ENCODE peak calls at places on chromosomes 12 and 14, in nine cellular contexts. One of them, this sample, is unnamed.

GRCh38 chr14:105392161-105393090 is 5.9 kb upstream of the TEX22 start:
- DNase-seq in A549: no peak
- DNase-seq in HCT116: no peak
- DNase-seq in tibial nerve: no peak
- DNase-seq in lower leg skin: no peak
- DNase-seq in breast epithelium: no peak
- DNase-seq in transverse colon: no peak
- DNase-seq in adrenal gland: no peak
- DNase-seq in body of pancreas: no peak
- DNase-seq in this sample: no peak

GRCh38 chr12:127957001-127957660 is 309.8 kb upstream of the TMEM132C start:
- DNase-seq in A549: no peak
- DNase-seq in HCT116: no peak
- DNase-seq in tibial nerve: no peak
- DNase-seq in lower leg skin: no peak
- DNase-seq in breast epithelium: no peak
- DNase-seq in transverse colon: no peak
- DNase-seq in adrenal gland: no peak
- DNase-seq in body of pancreas: no peak
- DNase-seq in this sample: peak; percentile 25

GRCh38 chr12:46364777-46365580 is 7.6 kb downstream of the SLC38A2 start:
- DNase-seq in A549: peak; percentile 53
- DNase-seq in HCT116: no peak
- DNase-seq in tibial nerve: peak; percentile 73
- DNase-seq in lower leg skin: no peak
- DNase-seq in breast epithelium: no peak
- DNase-seq in transverse colon: peak; percentile 71
- DNase-seq in adrenal gland: peak; percentile 82
- DNase-seq in body of pancreas: peak; percentile 86
- DNase-seq in this sample: no peak

GRCh38 chr12:31406345-31406744 is 80.4 kb upstream of the SINHCAF start:
- DNase-seq in A549: no peak
- DNase-seq in HCT116: no peak
- DNase-seq in tibial nerve: no peak
- DNase-seq in lower leg skin: no peak
- DNase-seq in breast epithelium: no peak
- DNase-seq in transverse colon: no peak
- DNase-seq in adrenal gland: no peak
- DNase-seq in body of pancreas: no peak
- DNase-seq in this sample: no peak

GRCh38 chr12:111137968-111138367 is 217.6 kb upstream of the MYL2 start:
- DNase-seq in A549: no peak
- DNase-seq in HCT116: no peak
- DNase-seq in tibial nerve: no peak
- DNase-seq in lower leg skin: no peak
- DNase-seq in breast epithelium: no peak
- DNase-seq in transverse colon: no peak
- DNase-seq in adrenal gland: no peak
- DNase-seq in body of pancreas: no peak
- DNase-seq in this sample: no peak

GRCh38 chr14:75542585-75543091 is 20.4 kb downstream of the BATF start:
- DNase-seq in A549: no peak
- DNase-seq in HCT116: no peak
- DNase-seq in tibial nerve: peak; percentile 36
- DNase-seq in lower leg skin: peak; percentile 89
- DNase-seq in breast epithelium: peak; percentile 74
- DNase-seq in transverse colon: peak; percentile 64
- DNase-seq in adrenal gland: peak; percentile 81
- DNase-seq in body of pancreas: peak; percentile 43
- DNase-seq in this sample: no peak

GRCh38 chr12:49108958-49109404 is 1.7 kb downstream of the LMBR1L start:
- DNase-seq in A549: no peak
- DNase-seq in HCT116: no peak
- DNase-seq in tibial nerve: peak; percentile 78
- DNase-seq in lower leg skin: peak; percentile 89
- DNase-seq in breast epithelium: no peak
- DNase-seq in transverse colon: peak; percentile 76
- DNase-seq in adrenal gland: peak; percentile 78
- DNase-seq in body of pancreas: peak; percentile 57
- DNase-seq in this sample: no peak

GRCh38 chr14:61130512-61131260 is 149.6 kb downstream of the SLC38A6 start:
- DNase-seq in A549: no peak
- DNase-seq in HCT116: no peak
- DNase-seq in tibial nerve: no peak
- DNase-seq in lower leg skin: no peak
- DNase-seq in breast epithelium: no peak
- DNase-seq in transverse colon: no peak
- DNase-seq in adrenal gland: peak; percentile 30
- DNase-seq in body of pancreas: no peak
- DNase-seq in this sample: no peak

GRCh38 chr14:33711761-33712160 is 239.1 kb downstream of the EGLN3 start:
- DNase-seq in A549: no peak
- DNase-seq in HCT116: no peak
- DNase-seq in tibial nerve: no peak
- DNase-seq in lower leg skin: no peak
- DNase-seq in breast epithelium: no peak
- DNase-seq in transverse colon: no peak
- DNase-seq in adrenal gland: no peak
- DNase-seq in body of pancreas: no peak
- DNase-seq in this sample: no peak

GRCh38 chr14:76647699-76648298 is 113.5 kb upstream of the VASH1 start:
- DNase-seq in A549: peak; percentile 71
- DNase-seq in HCT116: peak; percentile 48
- DNase-seq in tibial nerve: peak; percentile 14
- DNase-seq in lower leg skin: peak; percentile 18
- DNase-seq in breast epithelium: no peak
- DNase-seq in transverse colon: peak; percentile 10
- DNase-seq in adrenal gland: peak; percentile 38
- DNase-seq in body of pancreas: peak; percentile 37
- DNase-seq in this sample: peak; percentile 47

GRCh38 chr12:2295941-2296461 is 243.2 kb downstream of the CACNA1C start:
- DNase-seq in A549: peak; percentile 14
- DNase-seq in HCT116: no peak
- DNase-seq in tibial nerve: no peak
- DNase-seq in lower leg skin: no peak
- DNase-seq in breast epithelium: no peak
- DNase-seq in transverse colon: no peak
- DNase-seq in adrenal gland: no peak
- DNase-seq in body of pancreas: no peak
- DNase-seq in this sample: peak; percentile 58

DNA sequence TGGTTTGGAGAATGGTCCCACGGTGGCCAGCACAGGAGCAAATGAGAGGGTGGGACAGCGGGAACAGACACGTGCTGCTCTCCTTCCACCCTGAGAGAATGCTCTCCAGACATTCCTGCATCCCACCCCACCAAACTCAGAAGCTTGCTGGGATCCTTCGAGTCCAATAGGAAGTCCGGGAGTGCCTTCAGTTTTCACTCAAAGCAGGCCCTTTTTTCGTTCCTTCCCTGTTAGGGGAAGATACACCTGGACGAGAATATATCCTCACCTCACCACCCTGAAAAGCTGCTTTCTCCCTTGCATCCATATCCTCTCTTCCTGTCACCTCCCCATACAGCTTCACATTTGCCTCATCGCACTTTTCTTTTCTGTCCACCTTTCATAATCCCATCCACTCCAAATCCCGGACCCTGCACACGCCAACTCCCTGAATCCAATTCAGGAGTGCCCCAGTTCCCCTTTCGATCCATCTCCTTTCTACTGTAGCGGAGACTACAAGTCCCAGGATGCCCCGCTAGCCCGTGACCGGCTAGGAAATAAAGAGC is 2.4 kb downstream of the TMEM253 start:
- DNase-seq in A549: no peak
- DNase-seq in HCT116: no peak
- DNase-seq in tibial nerve: no peak
- DNase-seq in lower leg skin: no peak
- DNase-seq in breast epithelium: no peak
- DNase-seq in transverse colon: no peak
- DNase-seq in adrenal gland: no peak
- DNase-seq in body of pancreas: no peak
- DNase-seq in this sample: peak; percentile 80
- TF ChIP-seq POLR2A in A549: no peak
- TF ChIP-seq POLR2A in HCT116: no peak
- TF ChIP-seq POLR2A in tibial nerve: no peak
- TF ChIP-seq POLR2A in lower leg skin: no peak
- TF ChIP-seq POLR2A in breast epithelium: no peak
- TF ChIP-seq POLR2A in transverse colon: no peak
- TF ChIP-seq POLR2A in adrenal gland: no peak
- TF ChIP-seq POLR2A in body of pancreas: no peak
- TF ChIP-seq POLR2A in this sample: no peak

GRCh38 chr14:73788871-73789590 is 62.6 kb upstream of the PTGR2 start:
- DNase-seq in A549: no peak
- DNase-seq in HCT116: no peak
- DNase-seq in tibial nerve: no peak
- DNase-seq in lower leg skin: no peak
- DNase-seq in breast epithelium: no peak
- DNase-seq in transverse colon: no peak
- DNase-seq in adrenal gland: no peak
- DNase-seq in body of pancreas: no peak
- DNase-seq in this sample: no peak
- TF ChIP-seq POLR2A in A549: no peak
- TF ChIP-seq POLR2A in HCT116: no peak
- TF ChIP-seq POLR2A in tibial nerve: no peak
- TF ChIP-seq POLR2A in lower leg skin: no peak
- TF ChIP-seq POLR2A in breast epithelium: no peak
- TF ChIP-seq POLR2A in transverse colon: no peak
- TF ChIP-seq POLR2A in adrenal gland: no peak
- TF ChIP-seq POLR2A in body of pancreas: no peak
- TF ChIP-seq POLR2A in this sample: no peak

GRCh38 chr14:56417173-56417572 is 162.4 kb upstream of the TMEM260 start:
- DNase-seq in A549: no peak
- DNase-seq in HCT116: no peak
- DNase-seq in tibial nerve: no peak
- DNase-seq in lower leg skin: no peak
- DNase-seq in breast epithelium: no peak
- DNase-seq in transverse colon: no peak
- DNase-seq in adrenal gland: no peak
- DNase-seq in body of pancreas: no peak
- DNase-seq in this sample: no peak

GRCh38 chr14:56414231-56414630 is 165.4 kb upstream of the TMEM260 start:
- DNase-seq in A549: no peak
- DNase-seq in HCT116: no peak
- DNase-seq in tibial nerve: no peak
- DNase-seq in lower leg skin: no peak
- DNase-seq in breast epithelium: no peak
- DNase-seq in transverse colon: no peak
- DNase-seq in adrenal gland: no peak
- DNase-seq in body of pancreas: no peak
- DNase-seq in this sample: no peak

GRCh38 chr14:56416213-56416612 is 163.4 kb upstream of the TMEM260 start:
- DNase-seq in A549: no peak
- DNase-seq in HCT116: no peak
- DNase-seq in tibial nerve: no peak
- DNase-seq in lower leg skin: no peak
- DNase-seq in breast epithelium: no peak
- DNase-seq in transverse colon: no peak
- DNase-seq in adrenal gland: no peak
- DNase-seq in body of pancreas: no peak
- DNase-seq in this sample: no peak

GRCh38 chr14:56413721-56414120 is 165.9 kb upstream of the TMEM260 start:
- DNase-seq in A549: no peak
- DNase-seq in HCT116: no peak
- DNase-seq in tibial nerve: no peak
- DNase-seq in lower leg skin: no peak
- DNase-seq in breast epithelium: no peak
- DNase-seq in transverse colon: no peak
- DNase-seq in adrenal gland: no peak
- DNase-seq in body of pancreas: no peak
- DNase-seq in this sample: no peak

GRCh38 chr14:56412453-56413434 is 166.9 kb upstream of the TMEM260 start:
- DNase-seq in A549: no peak
- DNase-seq in HCT116: no peak
- DNase-seq in tibial nerve: no peak
- DNase-seq in lower leg skin: no peak
- DNase-seq in breast epithelium: no peak
- DNase-seq in transverse colon: no peak
- DNase-seq in adrenal gland: no peak
- DNase-seq in body of pancreas: no peak
- DNase-seq in this sample: no peak
- TF ChIP-seq POLR2A in A549: no peak
- TF ChIP-seq POLR2A in HCT116: no peak
- TF ChIP-seq POLR2A in tibial nerve: no peak
- TF ChIP-seq POLR2A in lower leg skin: no peak
- TF ChIP-seq POLR2A in breast epithelium: no peak
- TF ChIP-seq POLR2A in transverse colon: no peak
- TF ChIP-seq POLR2A in adrenal gland: no peak
- TF ChIP-seq POLR2A in body of pancreas: no peak
- TF ChIP-seq POLR2A in this sample: no peak

GRCh38 chr14:31561155-31561846 is at the start of gene NUBPL:
- DNase-seq in A549: peak; percentile 94
- DNase-seq in HCT116: peak; percentile 88
- DNase-seq in tibial nerve: peak; percentile 92
- DNase-seq in lower leg skin: peak; percentile 99
- DNase-seq in breast epithelium: peak; percentile 97
- DNase-seq in transverse colon: peak; percentile 96
- DNase-seq in adrenal gland: peak; percentile 97
- DNase-seq in body of pancreas: peak; percentile 97
- DNase-seq in this sample: peak; percentile 71
- TF ChIP-seq POLR2A in A549: peak; percentile 70
- TF ChIP-seq POLR2A in HCT116: peak; percentile 75
- TF ChIP-seq POLR2A in tibial nerve: peak; percentile 39
- TF ChIP-seq POLR2A in lower leg skin: no peak
- TF ChIP-seq POLR2A in breast epithelium: peak; percentile 61
- TF ChIP-seq POLR2A in transverse colon: peak; percentile 66
- TF ChIP-seq POLR2A in adrenal gland: peak; percentile 59
- TF ChIP-seq POLR2A in body of pancreas: peak; percentile 77
- TF ChIP-seq POLR2A in this sample: peak; percentile 58

This sample was measured in H54.